ENCODE peak calls at places on chromosomes 7 and 10, in ten cellular contexts. V, A, Y, B, H, O, S, R, M and I are unnamed samples.

GRCh38 chr7:23524473-23524872 is 7.3 kb downstream of the TRA2A start:
- DNase-seq in V (no peak), M (no peak), O (no peak), A (no peak), Y (no peak), H (no peak), S (no peak), B (no peak), R (no peak), I (no peak)

GRCh38 chr7:22001345-22002004 is 55.8 kb upstream of the CDCA7L start:
- DNase-seq in B (no peak), M (peak; percentile 90), R (peak; percentile 87), O (no peak), H (peak; percentile 34), Y (peak; percentile 80), V (peak; percentile 9), A (peak; percentile 84), S (peak; percentile 61), I (peak; percentile 61)

GRCh38 chr7:103613655-103614642 is 167.9 kb upstream of the SLC26A5 start:
- DNase-seq in O (no peak), Y (no peak), A (no peak), H (no peak), B (no peak), M (peak; percentile 50), S (no peak), R (peak; percentile 48), V (no peak), I (peak; percentile 1)

GRCh38 chr10:74910604-74911355 is 84.4 kb downstream of the KAT6B start:
- DNase-seq in O (no peak), A (no peak), R (no peak), M (peak; percentile 45), V (no peak), B (no peak), H (no peak), Y (no peak), S (no peak), I (no peak)

GRCh38 chr7:51070163-51070562 is 246.4 kb downstream of the COBL start:
- DNase-seq in M (peak; percentile 33), B (no peak), Y (peak; percentile 65), R (no peak), H (no peak), A (no peak), S (no peak), O (no peak), V (no peak), I (no peak)

GRCh38 chr7:80127412-80128150 is 7.0 kb upstream of the GNAI1 start:
- DNase-seq in Y (no peak), O (no peak), S (peak; percentile 61), A (no peak), V (no peak), H (no peak), M (no peak), B (no peak), R (peak; percentile 61), I (peak; percentile 52)

GRCh38 chr7:117047496-117047895 is 94.2 kb downstream of the ST7 start:
- DNase-seq in M (peak; percentile 27), A (peak; percentile 33), H (no peak), O (no peak), S (no peak), V (no peak), Y (no peak), R (peak; percentile 47), B (no peak), I (no peak)

GRCh38 chr7:153507885-153508284 is 544.3 kb upstream of the DPP6 start:
- DNase-seq in Y (no peak), R (no peak), A (no peak), B (no peak), H (no peak), O (no peak), S (no peak), V (no peak), M (no peak), I (no peak)

GRCh38 chr7:133854739-133855138 is 272.4 kb upstream of the LRGUK start:
- DNase-seq in S (no peak), Y (peak; percentile 50), O (no peak), V (no peak), M (peak; percentile 81), A (peak; percentile 66), B (no peak), R (peak; percentile 78), H (no peak), I (no peak)

GRCh38 chr7:25813381-25813780 is 338.6 kb upstream of the NFE2L3 start:
- DNase-seq in R (no peak), B (no peak), H (no peak), S (no peak), Y (peak; percentile 16), A (no peak), M (no peak), V (no peak), O (no peak), I (no peak)

DNA sequence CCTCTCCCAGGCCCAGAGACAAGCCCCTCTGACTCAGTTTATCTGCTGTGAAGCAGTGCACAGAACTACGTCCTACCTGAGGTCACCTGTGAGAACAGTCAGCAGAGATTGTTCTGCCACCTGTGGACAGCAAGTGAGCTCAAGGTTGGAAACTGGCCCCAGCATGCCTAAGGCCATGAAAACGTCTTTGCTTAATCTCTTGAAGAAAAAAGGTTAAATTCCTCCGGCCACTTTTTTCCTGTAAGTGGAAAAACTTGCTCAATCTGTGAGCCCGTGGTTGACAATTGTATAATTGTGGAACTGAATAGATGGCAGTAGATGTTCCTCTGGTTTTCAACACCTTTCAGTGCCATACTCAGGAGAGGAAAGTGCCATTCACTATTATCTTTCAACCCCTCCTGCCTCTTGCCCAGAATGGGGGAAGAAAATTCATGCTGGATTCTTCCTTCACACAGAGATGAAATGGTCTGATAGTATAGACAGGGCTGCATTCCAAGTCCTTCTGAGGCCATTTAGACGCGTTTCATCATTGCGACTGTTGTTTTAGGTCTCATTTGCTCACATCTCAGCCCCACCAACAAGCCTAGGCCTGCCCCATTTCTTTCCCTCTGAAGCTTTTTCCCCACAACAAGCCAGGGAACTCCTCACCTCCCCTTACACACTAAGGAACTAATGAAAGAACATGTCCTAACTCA is 292.9 kb downstream of the FZD1 start:
- DNase-seq in Y (peak; percentile 20), B (no peak), S (no peak), V (no peak), H (peak; percentile 68), A (no peak), R (no peak), O (no peak), M (peak; percentile 5), I (no peak)
- H3K4me3 ChIP-seq in Y (no peak overlapping the region), B (no peak overlapping the region), S (no peak overlapping the region), V (no peak overlapping the region), H (no peak overlapping the region), A (no peak overlapping the region), R (no peak overlapping the region), O (no peak overlapping the region), M (no peak overlapping the region), I (no peak overlapping the region)

DNA sequence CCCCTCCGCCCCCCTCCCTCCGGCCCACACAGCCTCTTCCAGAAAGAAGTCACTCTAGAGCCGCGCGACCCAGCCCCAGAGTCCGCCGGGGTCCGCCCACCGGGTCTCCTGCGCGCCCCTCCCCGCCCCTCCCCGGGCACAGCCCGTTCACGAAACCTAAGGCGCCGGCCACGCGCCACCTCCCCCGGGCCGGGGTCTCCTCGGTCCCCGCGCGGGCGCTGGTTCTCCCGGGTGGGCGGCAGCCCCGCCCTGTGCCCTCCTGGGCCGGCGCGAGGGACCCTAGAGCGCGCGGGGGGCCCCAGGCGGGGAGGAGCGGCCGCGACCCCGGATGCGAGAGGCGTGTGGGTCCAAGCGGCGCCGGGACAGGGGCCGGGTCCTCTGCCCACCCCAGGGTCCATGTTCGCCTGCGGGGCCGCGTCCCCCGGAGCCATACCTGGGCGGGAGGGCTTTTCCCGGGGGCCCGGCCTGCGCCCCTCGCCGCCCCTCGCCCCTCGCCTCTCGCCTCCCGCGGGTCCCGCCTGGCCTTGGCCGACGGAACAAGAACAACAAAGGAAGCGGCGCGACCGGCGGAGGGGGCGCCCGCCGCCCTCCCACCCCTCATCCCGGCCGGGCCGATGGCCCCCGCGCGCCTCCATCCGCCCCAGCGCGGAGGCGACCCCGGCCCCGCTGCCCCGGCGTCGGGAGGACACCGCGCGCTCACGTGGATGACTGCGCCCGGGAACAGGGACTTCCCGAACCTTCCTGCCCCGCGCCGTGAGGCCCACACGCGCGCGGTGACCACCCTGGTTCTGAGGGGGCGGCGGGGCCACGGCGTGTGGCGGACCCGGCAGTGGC is 348.0 kb downstream of the DNAJB6 start:
- DNase-seq in B (no peak), S (peak; percentile 71), M (no peak), Y (peak; percentile 7), R (no peak), O (peak; percentile 37), H (no peak), V (no peak), A (no peak), I (peak; percentile 79)
- H3K4me3 ChIP-seq in B (peak overlapping the region; percentile 7), S (peak overlapping the region; percentile 98), M (no peak overlapping the region), Y (no peak overlapping the region), R (peak overlapping the region; percentile 28), O (no peak overlapping the region), H (no peak overlapping the region), V (no peak overlapping the region), A (no peak overlapping the region), I (peak overlapping the region; percentile 28)

GRCh38 chr7:35251606-35252310 is 2.1 kb downstream of the TBX20 start:
- DNase-seq in S (no peak), R (no peak), M (peak; percentile 43), A (no peak), V (no peak), O (no peak), Y (no peak), H (no peak), B (no peak), I (peak; percentile 41)

GRCh38 chr7:35252584-35252983 is 1.3 kb downstream of the TBX20 start:
- DNase-seq in M (peak; percentile 48), H (no peak), S (no peak), Y (no peak), A (no peak), R (no peak), B (no peak), O (no peak), V (no peak), I (no peak)

GRCh38 chr7:35250452-35250851 is 3.4 kb downstream of the TBX20 start:
- DNase-seq in Y (no peak), M (no peak), H (no peak), O (no peak), V (no peak), R (no peak), B (no peak), A (no peak), S (no peak), I (no peak)

GRCh38 chr7:35249537-35249907 is 4.4 kb downstream of the TBX20 start:
- DNase-seq in M (peak; percentile 62), Y (no peak), R (no peak), S (no peak), A (no peak), H (peak; percentile 42), V (no peak), B (no peak), O (no peak), I (peak; percentile 70)

GRCh38 chr7:35250941-35251340 is 3.0 kb downstream of the TBX20 start:
- DNase-seq in Y (no peak), V (no peak), A (no peak), O (no peak), H (no peak), S (no peak), M (no peak), B (no peak), R (no peak), I (no peak)
- H3K4me3 ChIP-seq in Y (no peak overlapping the region), V (no peak overlapping the region), A (peak overlapping the region; percentile 91), O (no peak overlapping the region), H (no peak overlapping the region), S (no peak overlapping the region), M (peak overlapping the region; percentile 86), B (no peak overlapping the region), R (no peak overlapping the region), I (no peak overlapping the region)

DNA sequence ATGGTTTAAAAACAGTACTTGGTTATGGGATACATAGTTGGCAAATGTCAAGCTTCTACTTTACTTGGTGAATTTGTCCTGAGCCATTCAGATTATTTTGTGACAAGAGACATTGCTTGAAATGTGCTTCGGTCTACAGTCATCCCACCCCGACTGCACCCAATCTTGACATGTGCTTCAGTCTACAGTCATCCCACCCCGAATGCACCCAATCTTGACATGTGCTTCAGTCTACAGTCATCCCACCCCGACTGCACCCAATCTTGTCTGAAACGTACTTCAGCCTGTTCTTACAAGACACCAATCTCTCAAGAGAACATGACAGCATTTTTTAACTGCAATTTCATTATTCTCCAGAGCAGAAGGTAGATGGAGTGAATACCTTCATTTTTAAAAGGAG is 47.8 kb downstream of the PRKCQ start:
- DNase-seq in R (no peak), M (peak; percentile 0), Y (no peak), H (no peak), B (no peak), S (no peak), V (no peak), O (no peak), A (no peak), I (no peak)
- H3K4me3 ChIP-seq in R (no peak overlapping the region), M (no peak overlapping the region), Y (no peak overlapping the region), H (no peak overlapping the region), B (no peak overlapping the region), S (no peak overlapping the region), V (no peak overlapping the region), O (no peak overlapping the region), A (no peak overlapping the region), I (no peak overlapping the region)